ENCODE peak calls at places on chromosomes 11 and 22, in six cellular contexts. F is COR-L47; Z is NCI-H187 treated with DMSO at 0.1 percent for 48 hours; W is LoVo; I is HS-27A; A is activated T-cell treated with anti-CD3 and anti-CD28 coated beads, Interleukin-2, amount 50 U/mL, for 1 hour. P is an unnamed sample.

GRCh38 chr22:42814215-42814614 is 42.9 kb downstream of the ARFGAP3 start:
- DNase-seq in A (no peak), F (peak; percentile 93), I (no peak), Z (no peak), W (no peak), P (no peak)

GRCh38 chr11:30984827-30985226 is 384.7 kb downstream of the DCDC1 start:
- DNase-seq in A (no peak), Z (no peak), F (no peak), I (no peak), W (no peak), P (no peak)

GRCh38 chr11:71283960-71284359 is 31.6 kb upstream of the SHANK2 start:
- DNase-seq in F (no peak), W (peak; percentile 37), Z (no peak), I (no peak), A (no peak), P (peak; percentile 27)

GRCh38 chr11:70510571-70510970 is 112.2 kb downstream of the CTTN start:
- DNase-seq in I (no peak), F (no peak), A (no peak), Z (no peak), W (no peak), P (no peak)

GRCh38 chr11:13061294-13061990 is 52.3 kb downstream of the RASSF10 start:
- DNase-seq in F (no peak), Z (no peak), A (no peak), I (no peak), W (no peak), P (no peak)

GRCh38 chr11:34706709-34707461 is 86.0 kb downstream of the EHF start:
- DNase-seq in Z (no peak), W (no peak), I (no peak), F (no peak), A (no peak), P (no peak)

GRCh38 chr11:28674432-28675076 is 566.4 kb downstream of the METTL15 start:
- DNase-seq in A (no peak), I (no peak), W (no peak), F (no peak), Z (no peak), P (no peak)

GRCh38 chr11:79418241-79418640 is 22.6 kb downstream of the TENM4 start:
- DNase-seq in F (no peak), I (no peak), A (no peak), Z (no peak), W (no peak), P (no peak)

GRCh38 chr22:42439821-42440674 is 7.8 kb upstream of the NFAM1 start:
- DNase-seq in F (no peak), I (no peak), A (no peak), W (no peak), Z (no peak), P (no peak)

GRCh38 chr11:117705866-117706265 is 91.2 kb downstream of the DSCAML1 start:
- DNase-seq in Z (no peak), A (no peak), W (no peak), I (no peak), F (no peak), P (no peak)

GRCh38 chr11:8839957-8840945 is 70.7 kb upstream of the AKIP1 start:
- DNase-seq in W (no peak), I (no peak), F (no peak), Z (no peak), A (no peak), P (no peak)

GRCh38 chr11:61826930-61827572 is 1.0 kb upstream of the FADS2 start:
- DNase-seq in A (no peak), Z (no peak), W (no peak), I (no peak), F (no peak), P (no peak)

GRCh38 chr11:114684636-114685035 is 6.3 kb downstream of the NXPE2 start:
- DNase-seq in Z (no peak), I (no peak), A (no peak), F (no peak), W (peak; percentile 9), P (no peak)

GRCh38 chr11:330307-330693 is 9.6 kb upstream of the IFITM3 start:
- DNase-seq in F (no peak), A (no peak), I (no peak), Z (no peak), W (no peak), P (no peak)

GRCh38 chr11:63931045-63931444 is 7.8 kb upstream of the NAA40 start:
- DNase-seq in W (no peak), Z (no peak), A (no peak), F (no peak), I (no peak), P (no peak)

GRCh38 chr11:72349616-72350218 is 84.6 kb downstream of the CLPB start:
- DNase-seq in I (no peak), A (no peak), F (no peak), W (no peak), Z (no peak), P (no peak)

GRCh38 chr11:48020092-48020755 is 39.9 kb downstream of the PTPRJ start:
- DNase-seq in Z (no peak), F (no peak), W (no peak), A (no peak), I (no peak), P (no peak)

GRCh38 chr11:119307219-119307618 is 9.7 kb downstream of the MCAM start:
- DNase-seq in A (no peak), Z (no peak), F (no peak), W (no peak), I (no peak), P (no peak)

GRCh38 chr22:49333206-49333605 is 494.5 kb downstream of the BRD1 start:
- DNase-seq in I (no peak), Z (no peak), A (no peak), F (no peak), W (no peak), P (no peak)

GRCh38 chr11:121665211-121665838 is 212.6 kb upstream of the SORL1-AS1 start:
- DNase-seq in W (no peak), F (no peak), I (no peak), Z (no peak), A (no peak), P (no peak)

GRCh38 chr11:64356498-64357411 is 2.2 kb upstream of the RPS6KA4 start:
- DNase-seq in F (peak; percentile 29), A (no peak), Z (no peak), W (no peak), I (no peak), P (peak; percentile 47)

GRCh38 chr11:75456596-75456995 is 23.6 kb upstream of the KLHL35 start:
- DNase-seq in A (no peak), W (no peak), F (no peak), I (no peak), Z (no peak), P (no peak)

P was measured in NCI-H345.